ENCODE peak calls at places on chromosomes 7 and 10, in ten cellular contexts. T is WTC11; M is IMR-90; F is heart left ventricle; Y is CD4-positive, alpha-beta T cell; W is dorsolateral prefrontal cortex; U is OCI-LY7; Q is fibroblast of lung; K is fibroblast of the aortic adventitia; R is foreskin fibroblast. J is an unnamed sample.
A peak's percentile ranks its signal among the peaks of the same experiment; 100 is the strongest.

GRCh38 chr7:27176962-27177794 is 3.1 kb upstream of the HOXA10 start:
- DNase-seq in U (no peak), T (no peak), M (no peak), W (no peak), F (no peak), Q (no peak), Y (no peak), K (no peak), R (no peak), J (no peak)

GRCh38 chr7:104960741-104961479 is 53.1 kb upstream of the KMT2E start:
- DNase-seq in W (no peak), M (no peak), T (no peak), Q (peak; percentile 81), K (peak; percentile 85), F (peak; percentile 43), U (peak; percentile 42), R (peak; percentile 70), Y (no peak), J (peak; percentile 62)

GRCh38 chr10:102785818-102786217 is 42.1 kb downstream of the WBP1L start:
- DNase-seq in F (no peak), R (no peak), T (no peak), Y (no peak), M (peak; percentile 23), K (no peak), W (no peak), Q (peak; percentile 25), U (no peak), J (no peak)

GRCh38 chr10:130727766-130728490 is 583.6 kb downstream of the TCERG1L start:
- DNase-seq in Q (no peak), F (no peak), K (no peak), T (no peak), M (no peak), R (no peak), W (peak; percentile 9), U (no peak), Y (no peak), J (no peak)

GRCh38 chr10:91034494-91035157 is 113.7 kb upstream of the ANKRD1 start:
- DNase-seq in M (peak; percentile 19), W (no peak), T (no peak), K (peak; percentile 78), Q (peak; percentile 78), Y (no peak), R (peak; percentile 64), F (peak; percentile 81), U (no peak), J (peak; percentile 86)

GRCh38 chr7:158976468-158976848 is 120.1 kb downstream of the DYNC2I1 start:
- DNase-seq in W (no peak), Q (no peak), M (no peak), U (no peak), F (no peak), Y (no peak), R (peak; percentile 3), T (no peak), K (peak; percentile 4), J (no peak)

GRCh38 chr10:75048669-75049098 is 62.8 kb upstream of the SAMD8 start:
- DNase-seq in M (peak; percentile 15), W (no peak), K (peak; percentile 20), U (no peak), T (no peak), Q (peak; percentile 28), Y (no peak), R (no peak), F (no peak), J (no peak)

GRCh38 chr7:151896486-151896885 is 19.6 kb upstream of the PRKAG2 start:
- DNase-seq in Q (no peak), K (no peak), F (no peak), W (no peak), M (no peak), U (no peak), Y (no peak), R (no peak), T (no peak), J (no peak)

GRCh38 chr7:27165089-27165654 is at the start of gene HOXA9:
- DNase-seq in R (peak; percentile 98), K (no peak), Y (no peak), W (no peak), Q (peak; percentile 75), U (no peak), T (peak; percentile 17), F (no peak), M (peak; percentile 61), J (peak; percentile 82)

GRCh38 chr10:127029061-127029460 is 123.8 kb downstream of the DOCK1 start:
- DNase-seq in Y (no peak), U (no peak), T (no peak), R (no peak), M (no peak), K (no peak), F (no peak), W (no peak), Q (no peak), J (no peak)

GRCh38 chr10:132785433-132786278 is at the start of gene NKX6-2:
- DNase-seq in W (no peak), U (no peak), F (no peak), Y (no peak), T (no peak), M (no peak), R (no peak), K (no peak), Q (no peak), J (no peak)

GRCh38 chr7:77199008-77199966 is at the start of gene FGL2:
- DNase-seq in K (peak; percentile 85), Q (peak; percentile 52), U (peak; percentile 32), T (peak; percentile 25), Y (peak; percentile 21), R (peak; percentile 39), W (no peak), F (peak; percentile 71), M (peak; percentile 67), J (no peak)

GRCh38 chr10:110649652-110650264 is 5.6 kb downstream of the RBM20 start:
- DNase-seq in K (no peak), W (no peak), Y (no peak), Q (no peak), M (no peak), T (no peak), U (peak; percentile 76), R (no peak), F (no peak), J (no peak)

GRCh38 chr7:44193011-44193802 is 4.0 kb upstream of the GCK start:
- DNase-seq in W (no peak), F (no peak), K (no peak), R (no peak), U (peak; percentile 27), M (no peak), T (no peak), Q (no peak), Y (no peak), J (no peak)

GRCh38 chr10:30527623-30528426 is 93.8 kb downstream of the MAP3K8 start:
- DNase-seq in F (no peak), T (no peak), Y (no peak), U (no peak), W (no peak), M (no peak), R (no peak), Q (no peak), K (no peak), J (no peak)
- TF ChIP-seq CTCF in F (no peak), T (no peak), Y (no peak), U (no peak), W (no peak), M (no peak), R (no peak), Q (no peak), K (no peak), J (no peak)

DNA sequence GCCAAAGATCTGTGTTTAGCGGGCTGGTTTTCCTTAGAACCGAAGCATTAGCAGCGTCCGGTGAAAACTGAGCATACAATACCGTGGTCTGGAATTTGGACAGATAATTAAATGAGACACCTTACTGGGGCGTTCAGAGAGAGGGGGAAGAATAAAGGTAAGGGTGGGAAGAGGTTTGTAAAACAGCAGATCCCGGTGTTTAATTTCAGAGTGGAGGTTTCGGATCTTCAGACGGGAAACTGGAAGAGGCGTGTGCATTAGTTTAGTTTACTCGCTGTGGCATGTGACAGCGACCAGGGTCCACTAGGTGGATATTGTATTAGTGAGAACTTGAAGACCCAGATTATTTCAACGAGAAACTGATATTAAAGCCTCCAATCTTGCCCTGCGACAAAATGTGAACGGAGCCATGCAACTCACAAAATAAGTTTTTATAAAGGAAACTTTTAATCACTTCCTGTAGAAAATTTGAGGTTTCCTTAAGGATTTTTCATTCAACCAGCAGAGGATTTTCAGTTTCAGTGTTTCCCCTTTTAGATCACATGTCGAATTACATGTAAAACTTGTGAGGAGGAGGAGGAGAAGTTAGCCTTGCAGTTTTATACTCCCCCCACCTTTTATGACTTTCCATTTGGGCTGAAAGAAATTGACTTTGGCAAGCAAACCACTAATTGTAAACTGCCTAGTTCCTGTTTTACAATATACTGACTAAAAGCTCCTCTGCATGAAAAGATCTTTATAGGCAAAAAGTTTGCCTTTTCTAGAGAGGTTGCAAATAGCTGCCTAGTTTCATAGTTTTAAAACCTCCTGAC is 2.8 kb downstream of the BAMBI start:
- DNase-seq in Y (no peak), W (no peak), Q (peak; percentile 17), M (no peak), F (no peak), T (no peak), U (peak; percentile 35), R (no peak), K (peak; percentile 11), J (peak; percentile 43)
- TF ChIP-seq CTCF in Y (no peak), W (no peak), Q (no peak), M (peak; percentile 35), F (peak; percentile 36), T (no peak), U (peak; percentile 46), R (no peak), K (peak; percentile 15), J (peak; percentile 27)

DNA sequence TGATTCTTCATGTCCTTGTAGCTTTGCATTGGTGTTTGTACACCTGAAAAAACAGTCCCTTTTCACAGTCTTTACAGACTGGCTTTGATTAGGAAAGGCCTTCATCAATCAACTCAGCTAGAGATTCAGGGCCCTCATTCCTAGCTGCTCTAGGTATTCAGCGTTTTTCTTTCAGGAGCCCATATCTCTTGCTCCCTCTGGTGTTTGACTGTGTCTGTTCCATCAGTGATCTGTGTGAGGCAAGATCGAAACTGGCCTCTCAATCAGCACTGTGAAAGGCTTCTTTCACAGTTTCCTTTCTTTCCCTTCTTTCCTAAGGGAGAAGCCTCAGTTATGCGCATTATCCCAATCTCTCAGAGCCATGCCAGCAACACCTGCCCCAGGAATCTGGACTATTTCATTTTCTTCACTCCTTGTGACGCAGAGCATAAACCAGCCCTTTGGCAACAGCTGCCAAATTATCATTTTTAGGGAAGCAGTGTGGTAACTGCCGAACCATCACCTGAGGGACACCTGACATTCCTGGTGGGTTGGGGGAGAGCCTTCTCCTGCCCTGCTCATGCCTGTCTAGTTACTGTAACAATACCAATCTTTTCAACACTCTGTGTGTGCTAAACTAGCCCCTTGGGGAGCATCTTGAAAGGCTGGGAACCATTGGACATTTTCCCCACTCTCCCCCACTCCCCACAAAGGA is 75.7 kb upstream of the CCDC71L start:
- DNase-seq in U (peak; percentile 57), T (peak; percentile 30), F (no peak), W (no peak), K (peak; percentile 91), Y (no peak), M (peak; percentile 83), R (peak; percentile 75), Q (peak; percentile 81), J (peak; percentile 84)
- TF ChIP-seq CTCF in U (peak; percentile 74), T (peak; percentile 32), F (peak; percentile 73), W (peak; percentile 44), K (peak; percentile 81), Y (peak; percentile 78), M (peak; percentile 82), R (peak; percentile 84), Q (peak; percentile 86), J (peak; percentile 72)

DNA sequence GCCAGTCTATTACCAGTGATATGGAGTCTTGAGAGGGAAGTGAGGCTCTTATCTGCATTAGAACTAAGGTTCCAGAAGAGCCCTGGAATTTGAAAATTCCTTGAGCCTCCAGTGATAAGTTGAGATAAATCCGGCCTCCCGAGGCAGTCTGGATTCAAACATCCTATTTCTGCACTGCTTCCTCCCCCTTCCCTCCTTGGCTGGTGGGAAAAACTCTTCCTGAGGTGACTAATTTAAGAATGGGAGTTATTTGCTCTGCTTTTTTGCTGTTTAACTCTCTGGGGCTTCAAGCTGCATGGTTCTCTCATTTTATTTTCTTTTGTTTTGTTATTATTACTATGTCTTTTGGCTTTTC is 7.7 kb upstream of the SEPTIN7 start:
- DNase-seq in R (no peak), T (no peak), W (no peak), M (peak; percentile 5), U (no peak), K (peak; percentile 73), F (peak; percentile 35), Q (no peak), Y (no peak), J (no peak)
- TF ChIP-seq CTCF in R (no peak), T (no peak), W (no peak), M (no peak), U (no peak), K (no peak), F (no peak), Q (no peak), Y (no peak), J (no peak)

J was measured in MCF 10A.